ENCODE peak calls at places on chromosomes 13 and 19, in eight cellular contexts. U is adrenal gland, V is type B pancreatic cell, Y is heart right ventricle, R is B cell, N is glutamatergic neuron, I is IMR-90, K is lower leg skin. C is an unnamed sample.

GRCh38 chr19:18131841-18132596 is 20.9 kb upstream of the PIK3R2 start:
- DNase-seq in U (no peak), N (peak; percentile 65), R (no peak), I (no peak), K (no peak), V (no peak), Y (no peak), C (no peak)

GRCh38 chr13:99484405-99484981 is 16.8 kb upstream of the TM9SF2 start:
- DNase-seq in K (no peak), R (no peak), U (no peak), Y (no peak), V (no peak), N (no peak), I (peak; percentile 77), C (no peak)

GRCh38 chr19:47232422-47233211 is 1.6 kb upstream of the BBC3 start:
- DNase-seq in R (peak; percentile 50), N (no peak), V (no peak), K (no peak), U (no peak), Y (no peak), I (peak; percentile 82), C (no peak)

GRCh38 chr13:30722361-30722760 is 13.0 kb upstream of the ALOX5AP start:
- DNase-seq in N (no peak), I (peak; percentile 66), V (no peak), Y (no peak), U (no peak), R (no peak), K (no peak), C (no peak)

GRCh38 chr13:92769064-92769463 is 457.5 kb upstream of the GPC6 start:
- DNase-seq in K (no peak), Y (no peak), N (no peak), I (peak; percentile 4), R (no peak), U (no peak), V (no peak), C (no peak)

GRCh38 chr19:6632002-6632621 is 37.8 kb downstream of the TNFSF14 start:
- DNase-seq in R (peak; percentile 87), K (peak; percentile 90), Y (no peak), U (peak; percentile 79), I (peak; percentile 64), V (no peak), N (peak; percentile 55), C (no peak)

GRCh38 chr13:27130223-27131015 is 41.2 kb downstream of the USP12 start:
- DNase-seq in V (no peak), I (peak; percentile 76), R (no peak), Y (no peak), K (no peak), N (no peak), U (no peak), C (no peak)

GRCh38 chr19:18597809-18598660 is 8.6 kb downstream of the CRLF1 start:
- DNase-seq in I (no peak), R (no peak), K (no peak), N (no peak), V (peak; percentile 60), Y (no peak), U (no peak), C (no peak)

GRCh38 chr13:111539791-111540446 is 219.5 kb downstream of the TEX29 start:
- DNase-seq in K (peak; percentile 78), U (no peak), I (no peak), Y (no peak), R (no peak), N (no peak), V (peak; percentile 56), C (peak; percentile 86)

GRCh38 chr19:49881672-49882394 is 4.3 kb downstream of the TBC1D17 start:
- DNase-seq in Y (peak; percentile 8), N (peak; percentile 29), U (no peak), K (no peak), I (no peak), R (no peak), V (no peak), C (peak; percentile 77)

GRCh38 chr19:1675633-1676350 is 23.4 kb upstream of the TCF3 start:
- DNase-seq in R (no peak), I (no peak), V (no peak), Y (no peak), K (no peak), U (no peak), N (peak; percentile 84), C (no peak)

GRCh38 chr13:44155422-44156293 is 218.0 kb upstream of the SERP2 start:
- DNase-seq in K (peak; percentile 88), I (peak; percentile 45), R (no peak), U (no peak), Y (peak; percentile 40), V (no peak), N (no peak), C (no peak)

GRCh38 chr19:17328517-17329060 is 6.1 kb downstream of the ANO8 start:
- DNase-seq in V (no peak), R (peak; percentile 58), N (peak; percentile 39), K (no peak), Y (no peak), I (no peak), U (no peak), C (no peak)

GRCh38 chr13:29457299-29457698 is 138.2 kb downstream of the SLC7A1 start:
- DNase-seq in N (no peak), V (no peak), U (no peak), I (peak; percentile 79), Y (no peak), K (no peak), R (no peak), C (no peak)

GRCh38 chr13:102651392-102651791 is 43.5 kb downstream of the METTL21C start:
- DNase-seq in I (peak; percentile 61), R (no peak), V (no peak), K (no peak), N (no peak), Y (no peak), U (no peak), C (no peak)

GRCh38 chr13:49454388-49455015 is 10.4 kb downstream of the SETDB2 start:
- DNase-seq in R (no peak), Y (no peak), I (peak; percentile 88), K (no peak), V (no peak), N (no peak), U (no peak), C (no peak)

GRCh38 chr19:1747285-1748114 is 5.8 kb upstream of the ONECUT3 start:
- DNase-seq in I (peak; percentile 80), V (no peak), U (no peak), N (no peak), Y (no peak), K (no peak), R (peak; percentile 20), C (no peak)

GRCh38 chr19:37778613-37779138 is 710 bp downstream of the ZNF573 start:
- DNase-seq in V (no peak), Y (no peak), U (no peak), N (peak; percentile 18), I (peak; percentile 0), R (no peak), K (no peak), C (no peak)

GRCh38 chr19:45782820-45783785 is 813 bp upstream of the DMPK start:
- DNase-seq in K (no peak), U (no peak), N (no peak), I (peak; percentile 71), Y (peak; percentile 82), V (no peak), R (no peak), C (no peak)

DNA sequence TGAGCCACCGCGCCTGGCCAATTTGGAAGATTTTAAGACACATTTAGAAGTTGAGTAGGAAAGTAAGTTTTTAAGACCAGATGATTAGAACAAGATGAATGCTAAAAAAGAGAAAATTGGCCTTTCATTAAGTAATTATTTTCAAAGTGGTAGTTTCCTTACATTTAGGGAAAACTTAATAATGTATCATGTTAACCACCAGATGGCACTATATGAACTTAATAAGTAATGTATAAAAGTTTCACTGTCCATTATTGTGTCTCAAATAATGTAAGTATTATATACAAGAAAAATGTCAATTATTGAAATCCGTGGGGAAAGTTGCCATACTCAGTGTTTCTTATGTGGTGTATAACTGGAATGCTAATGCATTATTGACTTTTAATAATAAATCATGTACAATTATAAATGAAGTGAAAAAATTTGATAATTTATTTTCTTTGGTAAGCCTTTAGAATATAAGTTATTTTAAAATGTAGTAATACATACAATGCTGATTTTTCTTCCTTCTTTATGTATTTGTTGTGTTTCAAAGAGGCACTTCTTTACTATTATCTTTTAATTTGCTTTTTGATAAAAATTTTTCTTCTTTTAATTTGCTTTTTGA is 29.2 kb downstream of the COG6 start:
- DNase-seq in R (peak; percentile 28), N (no peak), I (peak; percentile 65), U (no peak), Y (no peak), V (no peak), K (no peak), C (no peak)
- TF ChIP-seq CTCF in R (peak; percentile 77), N (peak; percentile 53), I (peak; percentile 49), U (no peak), Y (peak; percentile 57), V (peak; percentile 80), K (no peak), C (peak; percentile 83)

GRCh38 chr19:10828981-10829821 is 6.8 kb downstream of the TMED1 start:
- DNase-seq in U (no peak), I (no peak), N (no peak), K (no peak), V (no peak), Y (no peak), R (no peak), C (no peak)
- TF ChIP-seq CTCF in U (no peak), I (no peak), N (no peak), K (no peak), V (no peak), Y (no peak), R (peak; percentile 7), C (peak; percentile 42)

DNA sequence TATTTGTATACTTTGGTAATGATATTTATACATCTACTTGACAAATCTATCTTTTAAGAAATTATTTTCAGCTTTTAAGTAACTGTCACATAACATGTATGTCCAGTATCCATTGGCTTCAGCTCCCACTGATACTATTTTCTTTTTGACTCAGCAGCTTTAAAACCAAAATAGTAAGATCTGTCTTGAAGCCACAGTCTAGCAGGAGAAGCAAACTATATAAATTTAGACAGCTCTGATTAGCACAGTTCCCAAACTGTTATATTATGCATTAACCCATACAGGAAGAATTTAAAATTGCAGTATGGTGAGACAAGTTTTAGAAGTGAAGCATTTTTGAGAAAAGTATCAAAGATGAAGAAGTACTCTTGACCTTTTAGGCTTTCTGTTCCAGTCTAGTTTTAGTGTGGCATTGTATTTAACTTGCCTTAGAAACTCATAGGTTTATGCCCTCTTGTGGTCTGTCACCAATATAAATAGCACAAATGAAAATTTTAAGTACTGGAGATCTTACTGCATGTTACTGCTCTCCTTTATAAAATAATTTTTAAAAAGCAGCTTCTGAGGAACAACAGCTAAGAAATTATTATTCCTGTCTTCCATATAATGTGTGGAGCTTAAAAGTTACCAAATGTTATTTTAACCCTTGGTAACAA is 24.7 kb downstream of the URI1 start:
- DNase-seq in U (no peak), N (no peak), V (no peak), R (no peak), I (peak; percentile 34), Y (no peak), K (no peak), C (no peak)
- TF ChIP-seq CTCF in U (no peak), N (peak; percentile 31), V (peak; percentile 57), R (peak; percentile 38), I (peak; percentile 23), Y (peak; percentile 21), K (no peak), C (peak; percentile 77)

DNA sequence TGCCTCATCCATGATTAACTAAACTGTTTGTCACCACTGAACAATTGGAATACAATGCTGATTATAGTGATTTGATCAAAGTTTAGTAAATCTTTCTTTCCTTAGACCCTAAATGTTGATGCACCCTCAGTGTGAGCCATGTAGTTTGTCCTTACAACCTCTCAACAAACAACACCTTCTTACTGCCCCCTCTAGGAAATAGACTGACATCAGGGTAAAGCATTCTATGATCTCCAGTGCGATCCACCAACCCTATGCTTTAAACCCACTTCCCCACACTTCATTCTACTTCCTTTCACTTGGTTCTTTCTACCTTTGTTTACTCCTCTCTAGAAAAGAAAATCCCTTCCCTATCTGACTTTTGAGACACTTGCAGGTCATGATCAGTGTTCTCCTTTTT is 1842.5 kb upstream of the PRR20A start:
- DNase-seq in Y (no peak), U (no peak), V (no peak), K (no peak), N (no peak), R (no peak), I (no peak), C (no peak)
- TF ChIP-seq CTCF in Y (no peak), U (no peak), V (no peak), K (no peak), N (no peak), R (no peak), I (no peak), C (no peak)

C was measured in chondrocyte.